ENCODE peak calls at places on chromosome X, in nine cellular contexts. M is NCI-H1092, B is kidney epithelial cell, N is Kasumi-1, X is H7, F is ELR, K is NCI-H2081, O is foreskin melanocyte, G is NCI-H1694. L is an unnamed sample.

GRCh38 chrX:40570346-40571093 is 10.2 kb upstream of the ATP6AP2 start:
- DNase-seq in M (no peak), B (no peak), N (peak; percentile 72), X (peak; percentile 28), F (no peak), K (no peak), O (no peak), G (no peak), L (no peak)

GRCh38 chrX:74449322-74449936 is 28.1 kb downstream of the SLC16A2 start:
- DNase-seq in M (no peak), B (peak; percentile 12), N (no peak), X (no peak), F (peak; percentile 60), K (no peak), O (no peak), G (no peak), L (no peak)

GRCh38 chrX:100085851-100086250 is 324.2 kb downstream of the PCDH19 start:
- DNase-seq in M (no peak), B (no peak), N (no peak), X (no peak), F (no peak), K (no peak), O (no peak), G (no peak), L (no peak)

GRCh38 chrX:151789179-151789800 is 54.7 kb downstream of the CNGA2 start:
- DNase-seq in M (no peak), B (peak; percentile 37), N (no peak), X (no peak), F (peak; percentile 82), K (no peak), O (no peak), G (no peak), L (no peak)

GRCh38 chrX:118528089-118528753 is 32.6 kb downstream of the DOCK11 start:
- DNase-seq in M (no peak), B (no peak), N (peak; percentile 33), X (no peak), F (no peak), K (no peak), O (no peak), G (no peak), L (no peak)

GRCh38 chrX:43269201-43269600 is 386.9 kb upstream of the MAOA start:
- DNase-seq in M (no peak), B (no peak), N (no peak), X (no peak), F (no peak), K (no peak), O (peak; percentile 3), G (no peak), L (no peak)

GRCh38 chrX:46433892-46434291 is 111.3 kb downstream of the ZNF674 start:
- DNase-seq in M (no peak), B (no peak), N (no peak), X (no peak), F (no peak), K (no peak), O (no peak), G (no peak), L (no peak)

GRCh38 chrX:9144643-9145290 is 110.8 kb upstream of the FAM9B start:
- DNase-seq in M (no peak), B (no peak), N (no peak), X (no peak), F (no peak), K (no peak), O (no peak), G (no peak), L (no peak)

GRCh38 chrX:4932790-4933189 is 1219.3 kb upstream of the PRKX start:
- DNase-seq in M (no peak), B (no peak), N (no peak), X (no peak), F (no peak), K (no peak), O (peak; percentile 1), G (no peak), L (no peak)

GRCh38 chrX:23386260-23386659 is 51.6 kb downstream of the PTCHD1 start:
- DNase-seq in M (no peak), B (no peak), N (no peak), X (no peak), F (no peak), K (no peak), O (no peak), G (no peak), L (no peak)

GRCh38 chrX:7294483-7294882 is 146.5 kb upstream of the PUDP start:
- DNase-seq in M (no peak), B (no peak), N (no peak), X (no peak), F (no peak), K (no peak), O (no peak), G (no peak), L (no peak)

GRCh38 chrX:46959101-46959500 is 46.9 kb downstream of the JADE3 start:
- DNase-seq in M (no peak), B (no peak), N (no peak), X (no peak), F (no peak), K (no peak), O (no peak), G (no peak), L (no peak)

GRCh38 chrX:119468930-119469635 is 839 bp downstream of the SLC25A5 start:
- DNase-seq in M (peak; percentile 78), B (peak; percentile 29), N (peak; percentile 68), X (peak; percentile 87), F (peak; percentile 80), K (peak; percentile 94), O (peak; percentile 63), G (peak; percentile 46), L (peak; percentile 77)

GRCh38 chrX:31201503-31201902 is 129.7 kb upstream of the FTHL17 start:
- DNase-seq in M (no peak), B (no peak), N (no peak), X (no peak), F (peak; percentile 1), K (no peak), O (no peak), G (no peak), L (no peak)

GRCh38 chrX:18885317-18886004 is 98.5 kb downstream of the PHKA2 start:
- DNase-seq in M (no peak), B (no peak), N (no peak), X (peak; percentile 39), F (no peak), K (no peak), O (no peak), G (no peak), L (no peak)

GRCh38 chrX:18075603-18076002 is 145.1 kb downstream of the BEND2 start:
- DNase-seq in M (peak; percentile 93), B (no peak), N (no peak), X (no peak), F (no peak), K (peak; percentile 86), O (no peak), G (no peak), L (peak; percentile 91)

GRCh38 chrX:67780694-67781109 is 236.9 kb downstream of the AR start:
- DNase-seq in M (peak; percentile 14), B (no peak), N (peak; percentile 88), X (no peak), F (peak; percentile 87), K (no peak), O (peak; percentile 94), G (no peak), L (no peak)

GRCh38 chrX:96929036-96929435 is 45.3 kb downstream of the RPA4 start:
- DNase-seq in M (no peak), B (no peak), N (no peak), X (no peak), F (no peak), K (no peak), O (no peak), G (peak; percentile 70), L (no peak)

GRCh38 chrX:23993012-23993633 is 33.9 kb downstream of the KLHL15 start:
- DNase-seq in M (no peak), B (no peak), N (no peak), X (no peak), F (peak; percentile 25), K (no peak), O (no peak), G (no peak), L (no peak)

GRCh38 chrX:149513713-149514427 is 8.8 kb upstream of the IDS start:
- DNase-seq in M (no peak), B (no peak), N (peak; percentile 63), X (no peak), F (no peak), K (no peak), O (no peak), G (no peak), L (no peak)

GRCh38 chrX:2374086-2374485 is 126.7 kb downstream of the DHRSX start:
- DNase-seq in M (no peak), B (no peak), N (no peak), X (no peak), F (no peak), K (no peak), O (no peak), G (no peak), L (no peak)

GRCh38 chrX:72666451-72666850 is 47.7 kb downstream of the PHKA1 start:
- DNase-seq in M (no peak), B (no peak), N (no peak), X (no peak), F (no peak), K (no peak), O (no peak), G (no peak), L (no peak)

GRCh38 chrX:128012015-128012414 is 40.2 kb downstream of the ACTRT1 start:
- DNase-seq in M (no peak), B (no peak), N (no peak), X (no peak), F (no peak), K (no peak), O (no peak), G (no peak), L (no peak)

GRCh38 chrX:84168574-84168973 is 19.4 kb downstream of the RPS6KA6 start:
- DNase-seq in M (no peak), B (no peak), N (no peak), X (no peak), F (peak; percentile 71), K (no peak), O (no peak), G (no peak), L (no peak)

GRCh38 chrX:23838953-23839352 is 56.0 kb downstream of the SAT1 start:
- DNase-seq in M (no peak), B (no peak), N (peak; percentile 15), X (no peak), F (no peak), K (no peak), O (no peak), G (no peak), L (no peak)

GRCh38 chrX:31656013-31656412 is 584.2 kb upstream of the FTHL17 start:
- DNase-seq in M (no peak), B (no peak), N (no peak), X (no peak), F (peak; percentile 21), K (no peak), O (no peak), G (no peak), L (no peak)

GRCh38 chrX:133745361-133745760 is 240.0 kb downstream of the GPC3 start:
- DNase-seq in M (no peak), B (no peak), N (no peak), X (no peak), F (no peak), K (no peak), O (no peak), G (no peak), L (no peak)

GRCh38 chrX:1581132-1581531 is 10.3 kb upstream of the AKAP17A start:
- DNase-seq in M (peak; percentile 48), B (no peak), N (peak; percentile 69), X (peak; percentile 67), F (peak; percentile 59), K (no peak), O (peak; percentile 50), G (peak; percentile 56), L (peak; percentile 10)

GRCh38 chrX:111955916-111956315 is 79.9 kb downstream of the TRPC5OS start:
- DNase-seq in M (peak; percentile 71), B (no peak), N (no peak), X (no peak), F (no peak), K (peak; percentile 45), O (no peak), G (no peak), L (no peak)

GRCh38 chrX:10949541-10949940 is 161.6 kb upstream of the HCCS start:
- DNase-seq in M (no peak), B (no peak), N (no peak), X (no peak), F (no peak), K (no peak), O (no peak), G (no peak), L (no peak)

GRCh38 chrX:16589211-16589610 is 60.7 kb upstream of the S100G start:
- DNase-seq in M (no peak), B (no peak), N (no peak), X (no peak), F (peak; percentile 65), K (no peak), O (no peak), G (no peak), L (no peak)

L was measured in NCI-H146.